ENCODE peak calls at places on chromosomes 2 and 18, in seven cellular contexts. M, N, R, G, I, Y and V are unnamed samples.

GRCh38 chr18:67385455-67385854 is 131.1 kb downstream of the DSEL start:
- DNase-seq in M (no peak), N (no peak), R (no peak), G (no peak), I (no peak), Y (no peak), V (no peak)

GRCh38 chr18:48605408-48605845 is 66.6 kb downstream of the CTIF start:
- DNase-seq in M (no peak), N (peak; percentile 78), R (no peak), G (no peak), I (peak; percentile 68), Y (no peak), V (peak; percentile 56)

GRCh38 chr18:1929720-1930119 is 641.6 kb downstream of the METTL4 start:
- DNase-seq in M (no peak), N (no peak), R (no peak), G (no peak), I (no peak), Y (no peak), V (no peak)

GRCh38 chr2:221608442-221608841 is 36.3 kb upstream of the EPHA4 start:
- DNase-seq in M (no peak), N (no peak), R (no peak), G (no peak), I (no peak), Y (no peak), V (no peak)

GRCh38 chr2:31227110-31227509 is 6.8 kb upstream of the EHD3 start:
- DNase-seq in M (no peak), N (no peak), R (no peak), G (no peak), I (no peak), Y (no peak), V (no peak)

GRCh38 chr2:172215172-172215935 is 112.7 kb upstream of the DLX2 start:
- DNase-seq in M (no peak), N (no peak), R (no peak), G (no peak), I (no peak), Y (no peak), V (no peak)

GRCh38 chr2:37631292-37631691 is 40.1 kb downstream of the CDC42EP3 start:
- DNase-seq in M (no peak), N (no peak), R (no peak), G (no peak), I (no peak), Y (no peak), V (peak; percentile 30)

GRCh38 chr2:162253435-162253834 is 10.2 kb upstream of the FAP start:
- DNase-seq in M (no peak), N (no peak), R (no peak), G (no peak), I (no peak), Y (no peak), V (no peak)

GRCh38 chr2:115160523-115161521 is 718.4 kb downstream of the DPP10 start:
- DNase-seq in M (peak; percentile 62), N (peak; percentile 68), R (no peak), G (no peak), I (peak; percentile 83), Y (peak; percentile 3), V (no peak)

GRCh38 chr18:64799378-64799777 is 650.5 kb upstream of the LINC00305 start:
- DNase-seq in M (no peak), N (no peak), R (no peak), G (no peak), I (no peak), Y (no peak), V (no peak)